ENCODE peak calls at places on chromosomes 13 and 19, in ten cellular contexts. N is DND-41, Y is hepatocyte, B is transverse colon, A is suprapubic skin, O is adrenal gland, F is PC-3, S is heart right ventricle, G is GM23248, U is PC-9. Q is an unnamed sample.

GRCh38 chr19:36198116-36198515 is 16.3 kb downstream of the ZNF565 start:
- DNase-seq in N (no peak), Y (no peak), B (no peak), A (no peak), O (no peak), F (no peak), S (no peak), G (no peak), U (no peak), Q (no peak)

GRCh38 chr13:110826861-110827672 is 87.8 kb downstream of the ANKRD10 start:
- DNase-seq in N (no peak), Y (no peak), B (no peak), A (no peak), O (no peak), F (no peak), S (no peak), G (no peak), U (no peak), Q (no peak)

GRCh38 chr13:35720690-35721554 is 244.4 kb upstream of the MAB21L1 start:
- DNase-seq in N (peak; percentile 46), Y (peak; percentile 78), B (peak; percentile 42), A (no peak), O (peak; percentile 62), F (peak; percentile 70), S (peak; percentile 56), G (peak; percentile 75), U (no peak), Q (peak; percentile 76)

GRCh38 chr13:70568571-70568970 is 460.3 kb upstream of the KLHL1 start:
- DNase-seq in N (no peak), Y (peak; percentile 61), B (no peak), A (no peak), O (no peak), F (peak; percentile 70), S (no peak), G (peak; percentile 46), U (no peak), Q (peak; percentile 5)

GRCh38 chr13:79901336-79901735 is 420.4 kb downstream of the NDFIP2 start:
- DNase-seq in N (no peak), Y (no peak), B (no peak), A (no peak), O (no peak), F (no peak), S (no peak), G (peak; percentile 25), U (no peak), Q (peak; percentile 68)

GRCh38 chr13:59445812-59446211 is 717.9 kb downstream of the DIAPH3 start:
- DNase-seq in N (no peak), Y (no peak), B (no peak), A (no peak), O (no peak), F (no peak), S (no peak), G (no peak), U (no peak), Q (no peak)

GRCh38 chr13:90721937-90722336 is 625.5 kb upstream of the MIR17HG start:
- DNase-seq in N (no peak), Y (no peak), B (no peak), A (no peak), O (no peak), F (no peak), S (no peak), G (no peak), U (no peak), Q (no peak)

GRCh38 chr19:49151339-49152217 is 3.6 kb downstream of the HRC start:
- DNase-seq in N (peak; percentile 30), Y (peak; percentile 89), B (peak; percentile 98), A (peak; percentile 92), O (peak; percentile 88), F (peak; percentile 95), S (peak; percentile 70), G (peak; percentile 72), U (peak; percentile 88), Q (peak; percentile 40)

GRCh38 chr13:72504026-72504925 is 223.2 kb downstream of the MZT1 start:
- DNase-seq in N (no peak), Y (no peak), B (no peak), A (no peak), O (no peak), F (no peak), S (no peak), G (no peak), U (no peak), Q (peak; percentile 47)

GRCh38 chr19:34598217-34599155 is 78.5 kb downstream of the SCGB2B2 start:
- DNase-seq in N (no peak), Y (no peak), B (no peak), A (no peak), O (no peak), F (no peak), S (peak; percentile 42), G (no peak), U (no peak), Q (no peak)

GRCh38 chr13:45242070-45242469 is 41.2 kb upstream of the KCTD4 start:
- DNase-seq in N (no peak), Y (no peak), B (peak; percentile 33), A (no peak), O (no peak), F (peak; percentile 12), S (no peak), G (peak; percentile 62), U (no peak), Q (no peak)

GRCh38 chr13:46801831-46802230 is 4.9 kb upstream of the ESD start:
- DNase-seq in N (no peak), Y (no peak), B (no peak), A (no peak), O (no peak), F (peak; percentile 20), S (no peak), G (no peak), U (no peak), Q (no peak)

GRCh38 chr19:37699057-37699456 is 20.5 kb downstream of the ZNF607 start:
- DNase-seq in N (no peak), Y (no peak), B (no peak), A (no peak), O (no peak), F (no peak), S (no peak), G (no peak), U (no peak), Q (no peak)
- H3K9me3 ChIP-seq in N (no peaks in the 10 kb centered on the region), Y (peaks cover 11% of the 10 kb centered on the region), B (peaks cover 10% of the 10 kb centered on the region), A (peaks cover 8% of the 10 kb centered on the region), O (no peaks in the 10 kb centered on the region), F (peaks cover 21% of the 10 kb centered on the region), S (peaks cover 76% of the 10 kb centered on the region), G (no peaks in the 10 kb centered on the region), U (peaks cover 56% of the 10 kb centered on the region), Q (peaks cover 31% of the 10 kb centered on the region)

GRCh38 chr13:29137995-29138394 is 317.9 kb downstream of the MTUS2 start:
- DNase-seq in N (no peak), Y (no peak), B (no peak), A (no peak), O (no peak), F (no peak), S (no peak), G (no peak), U (no peak), Q (no peak)
- H3K9me3 ChIP-seq in N (peaks cover 5% of the 10 kb centered on the region), Y (no peaks in the 10 kb centered on the region), B (no peaks in the 10 kb centered on the region), A (no peaks in the 10 kb centered on the region), O (no peaks in the 10 kb centered on the region), F (no peaks in the 10 kb centered on the region), S (peaks cover 9% of the 10 kb centered on the region), G (no peaks in the 10 kb centered on the region), U (no peaks in the 10 kb centered on the region), Q (no peaks in the 10 kb centered on the region)

GRCh38 chr13:34035178-34035577 is 217.2 kb downstream of the RFC3 start:
- DNase-seq in N (no peak), Y (no peak), B (no peak), A (no peak), O (no peak), F (no peak), S (no peak), G (no peak), U (no peak), Q (no peak)

GRCh38 chr13:34037636-34038325 is 219.8 kb downstream of the RFC3 start:
- DNase-seq in N (no peak), Y (no peak), B (no peak), A (no peak), O (no peak), F (peak; percentile 51), S (no peak), G (peak; percentile 36), U (no peak), Q (no peak)

GRCh38 chr13:34031629-34032028 is 213.7 kb downstream of the RFC3 start:
- DNase-seq in N (no peak), Y (no peak), B (no peak), A (no peak), O (no peak), F (no peak), S (no peak), G (no peak), U (no peak), Q (no peak)

GRCh38 chr13:34035676-34036325 is 217.9 kb downstream of the RFC3 start:
- DNase-seq in N (no peak), Y (no peak), B (no peak), A (no peak), O (no peak), F (peak; percentile 85), S (no peak), G (peak; percentile 63), U (peak; percentile 41), Q (no peak)

DNA sequence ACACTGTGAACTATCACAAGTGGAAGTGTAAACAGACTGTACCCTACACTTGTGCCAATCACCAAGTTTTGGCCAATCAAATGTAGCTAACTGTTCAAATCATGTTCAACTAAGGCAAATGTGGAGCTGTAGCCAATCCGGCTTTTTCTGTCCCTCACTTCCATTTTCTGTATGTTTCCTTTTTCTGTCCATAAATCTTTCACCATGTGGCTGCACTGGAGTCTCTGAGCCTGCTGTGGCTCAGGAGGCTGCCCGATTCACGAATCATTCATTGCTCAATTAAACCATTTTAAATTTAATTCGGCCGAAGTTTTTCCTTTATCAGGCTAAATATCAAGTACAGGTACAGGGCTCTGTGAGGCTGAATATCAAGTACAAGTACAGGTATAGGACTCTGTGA is 216.5 kb downstream of the RFC3 start:
- DNase-seq in N (no peak), Y (no peak), B (no peak), A (no peak), O (no peak), F (no peak), S (no peak), G (peak; percentile 40), U (no peak), Q (no peak)
- H3K9me3 ChIP-seq in N (no peaks in the 10 kb centered on the region), Y (no peaks in the 10 kb centered on the region), B (peaks cover 4% of the 10 kb centered on the region), A (no peaks in the 10 kb centered on the region), O (no peaks in the 10 kb centered on the region), F (no peaks in the 10 kb centered on the region), S (no peaks in the 10 kb centered on the region), G (no peaks in the 10 kb centered on the region), U (no peaks in the 10 kb centered on the region), Q (no peaks in the 10 kb centered on the region)

DNA sequence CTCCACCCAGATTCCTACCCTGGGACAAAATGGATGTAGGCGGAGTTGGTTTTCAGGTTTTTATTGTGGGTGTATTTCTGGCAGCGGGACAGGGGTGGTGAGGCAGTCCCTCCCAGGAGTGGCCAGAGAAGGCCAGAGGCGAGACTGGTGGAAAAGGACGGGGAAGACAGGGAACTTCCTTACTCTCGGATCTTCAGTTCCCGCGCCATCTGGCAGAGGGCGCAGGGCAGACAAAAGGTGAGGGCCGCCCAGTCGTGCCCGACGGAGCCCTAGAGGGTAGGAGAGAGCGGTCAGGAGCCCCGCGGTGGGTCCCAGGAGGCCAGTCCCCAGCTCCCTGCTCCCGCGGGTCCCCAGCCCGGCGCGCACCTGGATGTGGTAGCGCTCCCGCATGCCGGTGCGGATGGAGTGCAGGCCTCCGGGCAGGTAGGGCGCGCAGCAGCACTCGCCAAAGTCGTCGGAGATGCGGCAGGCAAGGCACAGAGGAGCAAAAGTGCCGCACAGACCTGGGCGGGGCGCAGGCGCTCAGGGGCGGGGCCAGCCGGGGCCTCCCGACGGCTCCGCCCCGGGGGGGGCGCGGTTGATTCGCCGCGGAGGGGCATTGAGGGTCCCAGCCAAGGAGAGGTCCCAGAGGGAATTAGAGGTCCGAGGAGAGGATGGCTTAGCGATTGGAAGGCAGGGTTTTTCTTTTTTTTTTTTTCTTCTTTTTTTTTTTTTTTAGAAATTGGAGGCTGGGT is 3.0 kb downstream of the CNFN start:
- DNase-seq in N (no peak), Y (peak; percentile 82), B (peak; percentile 86), A (peak; percentile 79), O (peak; percentile 76), F (peak; percentile 80), S (peak; percentile 67), G (peak; percentile 73), U (peak; percentile 69), Q (no peak)
- H3K9me3 ChIP-seq in N (no peaks in the 10 kb centered on the region), Y (no peaks in the 10 kb centered on the region), B (no peaks in the 10 kb centered on the region), A (no peaks in the 10 kb centered on the region), O (no peaks in the 10 kb centered on the region), F (no peaks in the 10 kb centered on the region), S (no peaks in the 10 kb centered on the region), G (no peaks in the 10 kb centered on the region), U (no peaks in the 10 kb centered on the region), Q (no peaks in the 10 kb centered on the region)